ENCODE peak calls at places on chromosomes 5 and 9, in six cellular contexts. R is ascending aorta, G is cardiac muscle cell, B is endodermal cell, O is uterus, Y is left ventricle myocardium inferior. F is an unnamed sample.

GRCh38 chr9:122642226-122642625 is 15.2 kb downstream of the OR1B1 start:
- DNase-seq in R (no peak), Y (no peak), B (peak; percentile 67), G (no peak), O (no peak), F (no peak)

GRCh38 chr5:134979416-134979815 is 11.7 kb downstream of the CATSPER3 start:
- DNase-seq in O (no peak), G (no peak), B (no peak), Y (no peak), R (no peak), F (no peak)

GRCh38 chr5:179906795-179907569 is 715 bp downstream of the TBC1D9B start:
- DNase-seq in Y (no peak), B (peak; percentile 73), R (no peak), G (peak; percentile 21), O (no peak), F (no peak)

GRCh38 chr9:14212116-14212515 is 101.8 kb downstream of the NFIB start:
- DNase-seq in Y (no peak), O (no peak), G (peak; percentile 44), R (no peak), B (no peak), F (peak; percentile 18)

GRCh38 chr5:64789457-64789856 is 20.7 kb downstream of the CWC27 start:
- DNase-seq in O (no peak), Y (no peak), R (no peak), B (no peak), G (peak; percentile 70), F (peak; percentile 41)

GRCh38 chr9:81861644-81862043 is 66.6 kb upstream of the SPATA31D4 start:
- DNase-seq in O (no peak), G (peak; percentile 60), R (no peak), Y (no peak), B (no peak), F (no peak)

GRCh38 chr5:154758501-154758900 is 3.3 kb downstream of the LARP1 start:
- DNase-seq in G (no peak), O (no peak), Y (no peak), B (no peak), R (no peak), F (no peak)

GRCh38 chr9:113619156-113619861 is 155.8 kb downstream of the RGS3 start:
- DNase-seq in Y (no peak), R (no peak), O (no peak), B (peak; percentile 45), G (no peak), F (no peak)

GRCh38 chr9:110320651-110321050 is 17.0 kb downstream of the TXNDC8 start:
- DNase-seq in O (no peak), G (peak; percentile 23), B (no peak), R (no peak), Y (no peak), F (no peak)

GRCh38 chr5:2783223-2783622 is 31.7 kb upstream of the IRX2 start:
- DNase-seq in G (no peak), Y (no peak), B (no peak), O (no peak), R (no peak), F (no peak)

GRCh38 chr5:71573611-71574010 is 13.5 kb upstream of the MCCC2 start:
- DNase-seq in Y (no peak), O (no peak), G (no peak), B (no peak), R (no peak), F (no peak)

GRCh38 chr9:128072144-128073021 is 4.4 kb downstream of the SLC25A25 start:
- DNase-seq in O (peak; percentile 90), G (peak; percentile 82), Y (peak; percentile 69), R (peak; percentile 60), B (no peak), F (no peak)

GRCh38 chr9:116099821-116100220 is 53.8 kb upstream of the PAPPA start:
- DNase-seq in B (no peak), O (no peak), G (peak; percentile 78), R (no peak), Y (no peak), F (no peak)

GRCh38 chr5:17282283-17283120 is 65.1 kb downstream of the BASP1 start:
- DNase-seq in R (no peak), G (no peak), Y (no peak), B (no peak), O (no peak), F (no peak)

GRCh38 chr5:33231935-33232334 is 208.8 kb upstream of the TARS1 start:
- DNase-seq in Y (no peak), O (no peak), R (no peak), G (peak; percentile 40), B (no peak), F (peak; percentile 10)

GRCh38 chr9:33800886-33801285 is 5.5 kb downstream of the PRSS3 start:
- DNase-seq in R (no peak), O (no peak), Y (no peak), B (no peak), G (no peak), F (no peak)

GRCh38 chr9:120931278-120932085 is 4.9 kb upstream of the TRAF1 start:
- DNase-seq in B (peak; percentile 26), Y (no peak), R (no peak), G (peak; percentile 77), O (no peak), F (no peak)

GRCh38 chr5:181221105-181221791 is 1.8 kb upstream of the TRIM41 start:
- DNase-seq in G (no peak), Y (no peak), B (no peak), R (no peak), O (no peak), F (no peak)

GRCh38 chr5:54514841-54515432 is 2.6 kb upstream of the SNX18 start:
- DNase-seq in R (no peak), G (peak; percentile 58), B (no peak), Y (no peak), O (no peak), F (peak; percentile 59)

GRCh38 chr5:59893436-59894227 is at the start of gene PDE4D:
- DNase-seq in B (peak; percentile 97), R (no peak), G (peak; percentile 72), Y (peak; percentile 43), O (no peak), F (no peak)

GRCh38 chr9:18138676-18139075 is 335.3 kb upstream of the ADAMTSL1 start:
- DNase-seq in G (no peak), Y (no peak), R (no peak), O (no peak), B (no peak), F (no peak)

GRCh38 chr9:96391021-96391765 is 7.7 kb upstream of the SLC35D2 start:
- DNase-seq in G (no peak), R (no peak), Y (no peak), B (no peak), O (no peak), F (no peak)

GRCh38 chr9:91902465-91903125 is 47.4 kb downstream of the ROR2 start:
- DNase-seq in O (peak; percentile 12), R (no peak), Y (no peak), G (no peak), B (peak; percentile 63), F (no peak)

GRCh38 chr9:105295151-105295550 is 50.7 kb downstream of the SLC44A1 start:
- DNase-seq in G (no peak), Y (no peak), O (no peak), R (no peak), B (no peak), F (no peak)

GRCh38 chr9:26747611-26748010 is 145.0 kb downstream of the CAAP1 start:
- DNase-seq in B (no peak), O (no peak), R (no peak), Y (no peak), G (no peak), F (no peak)

DNA sequence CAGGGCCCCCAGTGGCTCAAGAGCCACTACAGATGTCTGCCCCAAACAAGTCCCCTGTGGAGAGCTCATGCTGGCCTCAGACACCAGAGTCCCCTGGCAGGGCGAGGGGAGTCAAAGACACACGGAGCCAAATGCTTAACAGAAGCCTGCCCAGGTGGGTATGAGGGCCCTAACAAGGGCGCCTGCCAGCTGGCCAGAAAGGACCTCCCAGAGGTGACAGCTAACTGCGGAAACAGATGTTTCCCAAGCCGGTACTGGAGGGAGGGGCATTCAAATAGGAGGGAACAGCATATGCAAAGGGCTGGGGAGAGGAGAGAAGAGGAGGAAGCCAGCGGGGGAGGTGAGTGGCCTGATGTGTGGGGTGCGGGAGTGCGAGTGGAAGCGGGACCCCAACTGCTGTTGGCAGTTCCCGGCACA is 933 bp downstream of the MXD3 start:
- DNase-seq in Y (no peak), G (peak; percentile 38), R (no peak), B (peak; percentile 73), O (no peak), F (no peak)
- H3K4me3 ChIP-seq in Y (peak overlapping the region; percentile 70), G (peak overlapping the region; percentile 41), R (no peak overlapping the region), B (peak overlapping the region; percentile 83), O (no peak overlapping the region), F (peak overlapping the region; percentile 68)

DNA sequence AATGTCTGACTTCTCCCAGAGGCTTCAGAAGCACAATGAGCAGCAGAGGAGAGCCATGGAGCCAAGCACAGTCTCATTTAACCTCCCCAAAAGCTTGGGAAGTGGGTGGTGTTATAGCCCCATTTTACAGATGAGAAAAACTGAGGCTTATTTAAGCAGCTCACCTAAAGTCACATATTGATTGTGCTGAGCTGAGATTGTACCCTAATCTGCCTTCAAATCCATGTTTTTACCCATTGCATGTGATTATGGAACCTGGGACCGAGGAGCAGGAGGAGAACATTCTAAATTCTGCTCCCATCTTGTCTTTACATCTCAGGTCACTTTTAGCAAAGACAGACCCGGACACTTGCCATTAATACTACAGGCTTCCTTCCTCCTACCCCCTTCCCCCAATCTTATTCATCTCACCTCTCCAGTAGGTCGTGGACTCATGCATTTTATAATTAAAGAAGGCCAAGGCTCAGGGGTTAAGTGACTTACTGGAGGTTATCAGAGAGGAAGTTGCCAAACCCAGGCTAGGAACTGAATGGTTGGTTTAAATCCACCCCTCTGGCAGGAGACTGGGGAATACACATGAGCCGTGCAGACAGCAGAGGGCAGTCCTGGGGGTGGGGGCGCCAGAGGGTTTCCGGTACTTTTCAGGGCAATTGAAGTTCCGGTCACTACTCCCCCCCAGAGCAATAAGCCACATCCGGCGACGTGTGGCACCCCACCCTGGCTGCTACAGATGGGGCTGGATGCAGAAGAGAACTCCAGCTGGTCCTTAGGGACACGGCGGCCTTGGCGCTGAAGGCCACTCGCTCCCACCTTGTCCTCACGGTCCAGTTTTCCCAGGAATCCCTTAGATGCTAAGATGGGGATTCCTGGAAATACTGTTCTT is 51.0 kb upstream of the IL17B start:
- DNase-seq in R (no peak), Y (peak; percentile 74), G (peak; percentile 75), O (peak; percentile 82), B (peak; percentile 87), F (no peak)
- TF ChIP-seq CTCF in R (peak; percentile 10), Y (peak; percentile 29), G (peak; percentile 40), O (peak; percentile 1), B (peak; percentile 67), F (peak; percentile 48)

GRCh38 chr5:143515829-143516228 is 112.3 kb upstream of the NR3C1 start:
- DNase-seq in O (no peak), Y (no peak), B (no peak), R (no peak), G (no peak), F (no peak)
- H3K27ac ChIP-seq in O (no peak overlapping the region), Y (no peak overlapping the region), B (no peak overlapping the region), R (no peak overlapping the region), G (no peak overlapping the region), F (no peak overlapping the region)

GRCh38 chr5:171755354-171755821 is 30.2 kb upstream of the SMIM23 start:
- DNase-seq in B (no peak), Y (no peak), O (no peak), R (no peak), G (no peak), F (no peak)
- H3K4me3 ChIP-seq in B (no peak overlapping the region), Y (no peak overlapping the region), O (no peak overlapping the region), R (no peak overlapping the region), G (no peak overlapping the region), F (no peak overlapping the region)